ENCODE peak calls at places on chromosomes 5 and 9, in eight cellular contexts. R, P, L, K, D, C, H and W are unnamed samples.

GRCh38 chr5:142680605-142681259 is 5.2 kb downstream of the FGF1 start:
- DNase-seq in R (peak), D (no peak), L (no peak), H (no peak), P (peak), C (no peak), K (peak), W (no peak)

GRCh38 chr9:117938086-117938485 is 233.9 kb downstream of the TLR4 start:
- DNase-seq in C (no peak), P (no peak), R (no peak), L (no peak), K (no peak), H (no peak), D (no peak), W (no peak)

GRCh38 chr5:4542145-4542778 is 597.9 kb upstream of the ADAMTS16 start:
- DNase-seq in L (no peak), P (no peak), D (no peak), H (no peak), C (no peak), K (no peak), R (no peak), W (no peak)

GRCh38 chr9:35615981-35616680 is 2.1 kb downstream of the CD72 start:
- DNase-seq in L (no peak), K (no peak), D (no peak), R (no peak), C (no peak), P (no peak), H (no peak), W (no peak)

GRCh38 chr9:4062966-4063365 is 236.9 kb downstream of the GLIS3 start:
- DNase-seq in P (no peak), D (no peak), L (no peak), R (peak), K (no peak), C (no peak), H (no peak), W (no peak)

GRCh38 chr9:129075996-129076639 is 4.8 kb upstream of the DOLPP1 start:
- DNase-seq in C (no peak), K (no peak), D (no peak), R (no peak), H (no peak), L (no peak), P (no peak), W (no peak)

GRCh38 chr9:75826292-75826691 is 64.2 kb upstream of the PCSK5 start:
- DNase-seq in C (no peak), P (no peak), K (no peak), L (no peak), D (no peak), H (no peak), R (no peak), W (no peak)

GRCh38 chr9:37029776-37030590 is 4.1 kb downstream of the PAX5 start:
- DNase-seq in D (no peak), H (no peak), L (no peak), C (no peak), P (no peak), K (no peak), R (no peak), W (no peak)

GRCh38 chr9:128091144-128091543 is 23.1 kb downstream of the SLC25A25 start:
- DNase-seq in C (no peak), D (no peak), P (no peak), L (no peak), K (no peak), R (peak), H (peak), W (peak)

GRCh38 chr5:40333459-40334241 is 346.1 kb upstream of the PTGER4 start:
- DNase-seq in D (no peak), R (peak), P (no peak), K (no peak), C (no peak), L (no peak), H (no peak), W (no peak)

GRCh38 chr5:132774896-132775295 is 2.1 kb downstream of the SEPTIN8 start:
- DNase-seq in H (no peak), K (no peak), P (no peak), D (no peak), C (no peak), L (no peak), R (no peak), W (no peak)

GRCh38 chr5:103561670-103562069 is 919 bp downstream of the NUDT12 start:
- DNase-seq in L (no peak), C (no peak), K (no peak), P (no peak), H (no peak), R (no peak), D (no peak), W (no peak)

GRCh38 chr9:37746448-37747270 is 6.9 kb upstream of the TRMT10B start:
- DNase-seq in H (no peak), R (peak), K (no peak), L (no peak), C (no peak), D (no peak), P (no peak), W (no peak)

GRCh38 chr5:66529182-66529581 is 67.0 kb upstream of the MAST4 start:
- DNase-seq in R (no peak), C (no peak), L (no peak), P (peak), K (no peak), H (no peak), D (no peak), W (no peak)

GRCh38 chr9:114481789-114482188 is 23.5 kb downstream of the WHRN start:
- DNase-seq in K (no peak), L (no peak), H (no peak), P (no peak), R (no peak), D (no peak), C (no peak), W (no peak)

GRCh38 chr9:124110307-124110915 is 98.8 kb downstream of the LHX2 start:
- DNase-seq in P (peak), D (peak), L (no peak), R (peak), K (no peak), H (peak), C (no peak), W (peak)

GRCh38 chr9:109433476-109433875 is 64.6 kb downstream of the PTPN3 start:
- DNase-seq in H (no peak), K (no peak), P (no peak), D (no peak), L (no peak), C (no peak), R (no peak), W (no peak)

GRCh38 chr5:153884266-153884957 is 154.3 kb downstream of the FAM114A2 start:
- DNase-seq in R (no peak), H (no peak), K (no peak), C (no peak), L (no peak), D (no peak), P (no peak), W (no peak)

GRCh38 chr5:41925555-41925946 is 470 bp downstream of the FBXO4 start:
- DNase-seq in P (peak), C (no peak), D (no peak), R (peak), H (no peak), L (peak), K (no peak), W (peak)

GRCh38 chr5:178287091-178287790 is 54.6 kb upstream of the PHYKPL start:
- DNase-seq in R (no peak), K (no peak), H (no peak), C (no peak), L (no peak), D (no peak), P (no peak), W (peak)

GRCh38 chr9:113719919-113720318 is 156.2 kb upstream of the ZNF618 start:
- DNase-seq in C (no peak), L (no peak), H (no peak), P (no peak), D (no peak), K (no peak), R (no peak), W (no peak)

GRCh38 chr9:32782476-32783167 is 718 bp upstream of the TMEM215 start:
- DNase-seq in R (no peak), H (no peak), C (no peak), D (no peak), P (no peak), L (no peak), K (no peak), W (peak)

GRCh38 chr5:142748568-142749249 is 21.5 kb upstream of the ARHGAP26 start:
- DNase-seq in K (no peak), C (peak), H (peak), L (peak), R (peak), P (peak), D (peak), W (no peak)

GRCh38 chr5:80341376-80341775 is 21.6 kb downstream of the SPZ1 start:
- DNase-seq in C (no peak), D (no peak), L (no peak), K (no peak), R (no peak), P (no peak), H (no peak), W (no peak)

GRCh38 chr5:124948754-124949275 is 202.4 kb upstream of the ZNF608 start:
- DNase-seq in R (no peak), P (no peak), C (no peak), L (no peak), D (no peak), H (no peak), K (no peak), W (no peak)

GRCh38 chr5:180291234-180291940 is 496 bp downstream of the MAPK9 start:
- DNase-seq in P (peak), K (no peak), C (no peak), H (peak), R (no peak), D (no peak), L (no peak), W (peak)